ENCODE peak calls at places on chromosomes 16 and 17, in four cellular contexts. One of them, this sample, is unnamed.

GRCh38 chr16:51243836-51244483 is 92.9 kb upstream of the SALL1 start:
- DNase-seq in omental fat pad: no peak
- DNase-seq in kidney epithelial cell: peak
- DNase-seq in GM20000: no peak
- DNase-seq in this sample: no peak

GRCh38 chr17:50903604-50904521 is 37.7 kb upstream of the TOB1 start:
- DNase-seq in kidney epithelial cell: no peak
- DNase-seq in GM20000: no peak
- DNase-seq in omental fat pad: no peak
- DNase-seq in this sample: no peak

GRCh38 chr16:88309174-88309904 is 73.4 kb upstream of the ZNF469 start:
- DNase-seq in kidney epithelial cell: no peak
- DNase-seq in GM20000: no peak
- DNase-seq in omental fat pad: no peak
- DNase-seq in this sample: no peak

GRCh38 chr16:4506450-4506849 is 30.3 kb downstream of the HMOX2 start:
- DNase-seq in kidney epithelial cell: no peak
- DNase-seq in GM20000: peak
- DNase-seq in omental fat pad: no peak
- DNase-seq in this sample: no peak

GRCh38 chr17:17751489-17751995 is 70.3 kb downstream of the RAI1 start:
- DNase-seq in kidney epithelial cell: no peak
- DNase-seq in omental fat pad: no peak
- DNase-seq in GM20000: no peak
- DNase-seq in this sample: no peak

GRCh38 chr17:49334744-49335512 is 27.1 kb downstream of the ZNF652 start:
- DNase-seq in omental fat pad: no peak
- DNase-seq in kidney epithelial cell: no peak
- DNase-seq in GM20000: no peak
- DNase-seq in this sample: no peak

GRCh38 chr16:10537946-10538345 is 42.5 kb downstream of the EMP2 start:
- DNase-seq in omental fat pad: no peak
- DNase-seq in GM20000: no peak
- DNase-seq in kidney epithelial cell: no peak
- DNase-seq in this sample: no peak

GRCh38 chr16:88922114-88922825 is 54.7 kb downstream of the CBFA2T3 start:
- DNase-seq in kidney epithelial cell: no peak
- DNase-seq in omental fat pad: peak
- DNase-seq in GM20000: no peak
- DNase-seq in this sample: peak

GRCh38 chr17:40349477-40350409 is 14.8 kb downstream of the GJD3 start:
- DNase-seq in GM20000: no peak
- DNase-seq in kidney epithelial cell: no peak
- DNase-seq in omental fat pad: no peak
- DNase-seq in this sample: no peak

GRCh38 chr16:75928295-75928694 is 202.0 kb upstream of the CPHXL start:
- DNase-seq in kidney epithelial cell: no peak
- DNase-seq in GM20000: no peak
- DNase-seq in omental fat pad: no peak
- DNase-seq in this sample: no peak

GRCh38 chr17:50604470-50604869 is 30.2 kb upstream of the ABCC3 start:
- DNase-seq in GM20000: no peak
- DNase-seq in omental fat pad: no peak
- DNase-seq in kidney epithelial cell: no peak
- DNase-seq in this sample: no peak

GRCh38 chr17:11871773-11872172 is 125.5 kb downstream of the ZNF18 start:
- DNase-seq in omental fat pad: no peak
- DNase-seq in GM20000: no peak
- DNase-seq in kidney epithelial cell: no peak
- DNase-seq in this sample: no peak

GRCh38 chr17:14593956-14594355 is 293.1 kb downstream of the HS3ST3B1 start:
- DNase-seq in omental fat pad: no peak
- DNase-seq in kidney epithelial cell: no peak
- DNase-seq in GM20000: no peak
- DNase-seq in this sample: no peak

GRCh38 chr16:17469011-17469741 is 1.6 kb downstream of the XYLT1 start:
- DNase-seq in kidney epithelial cell: no peak
- DNase-seq in omental fat pad: no peak
- DNase-seq in GM20000: no peak
- DNase-seq in this sample: no peak

GRCh38 chr16:20673882-20674683 is 23.4 kb downstream of the ACSM1 start:
- DNase-seq in GM20000: no peak
- DNase-seq in kidney epithelial cell: no peak
- DNase-seq in omental fat pad: no peak
- DNase-seq in this sample: no peak

DNA sequence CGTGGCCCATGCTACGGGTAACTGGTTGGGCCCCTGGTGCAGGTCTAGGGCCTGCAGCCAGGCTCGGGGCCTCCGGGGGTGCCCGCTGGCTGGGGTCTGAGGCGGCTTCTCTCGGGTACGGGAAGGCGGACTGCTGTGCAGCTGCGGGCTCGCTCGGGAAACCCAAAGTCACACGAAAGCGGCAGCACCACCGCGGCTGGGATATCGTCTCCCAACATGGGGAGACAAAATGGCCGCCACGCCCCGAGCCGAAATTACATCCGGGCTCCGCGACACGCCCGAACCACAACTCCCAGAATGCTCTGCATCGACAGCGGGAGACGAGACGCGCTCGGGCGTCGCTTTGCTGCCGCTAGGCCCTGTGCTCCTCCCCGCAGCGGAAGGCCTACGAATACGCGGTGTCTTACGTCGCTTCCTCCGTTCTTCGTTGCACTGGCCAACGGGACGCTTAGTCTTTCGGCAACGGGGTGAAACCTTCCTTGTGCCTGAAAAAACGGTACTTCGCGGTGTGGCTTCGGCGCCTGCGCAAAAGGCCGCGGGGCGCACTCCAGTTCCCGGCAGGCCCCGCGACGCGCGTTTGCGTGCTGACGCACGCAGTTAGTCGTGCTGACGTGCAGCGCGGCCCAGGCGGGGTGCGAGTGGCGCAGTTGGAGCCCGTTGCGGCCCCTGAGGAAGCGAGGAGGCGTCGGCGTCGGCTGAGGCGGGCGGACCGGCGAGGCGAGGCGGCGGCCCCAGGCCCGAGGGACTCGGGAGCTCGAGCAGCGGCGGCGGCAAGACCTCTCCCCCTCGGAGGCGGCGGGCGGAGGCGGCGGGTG is at the start of gene SRRM2:
- DNase-seq in omental fat pad: peak
- DNase-seq in GM20000: peak
- DNase-seq in kidney epithelial cell: peak
- DNase-seq in this sample: peak
- TF ChIP-seq CTCF in omental fat pad: no peak
- TF ChIP-seq CTCF in GM20000: no peak
- TF ChIP-seq CTCF in kidney epithelial cell: no peak
- TF ChIP-seq CTCF in this sample: peak

GRCh38 chr16:16143038-16143763 is 80.1 kb downstream of the ABCC6 start:
- DNase-seq in omental fat pad: no peak
- DNase-seq in kidney epithelial cell: no peak
- DNase-seq in GM20000: peak
- DNase-seq in this sample: no peak
- TF ChIP-seq CTCF in omental fat pad: no peak
- TF ChIP-seq CTCF in kidney epithelial cell: peak
- TF ChIP-seq CTCF in GM20000: peak
- TF ChIP-seq CTCF in this sample: no peak

GRCh38 chr16:54286067-54286329 is 589 bp downstream of the IRX3 start:
- DNase-seq in GM20000: no peak
- DNase-seq in kidney epithelial cell: no peak
- DNase-seq in omental fat pad: no peak
- DNase-seq in this sample: no peak

GRCh38 chr16:54284931-54285413 is 1.6 kb downstream of the IRX3 start:
- DNase-seq in GM20000: no peak
- DNase-seq in kidney epithelial cell: no peak
- DNase-seq in omental fat pad: no peak
- DNase-seq in this sample: no peak

GRCh38 chr16:54284319-54284930 is 2.2 kb downstream of the IRX3 start:
- DNase-seq in kidney epithelial cell: no peak
- DNase-seq in GM20000: peak
- DNase-seq in omental fat pad: no peak
- DNase-seq in this sample: no peak

GRCh38 chr16:54286330-54287017 is at the start of gene IRX3:
- DNase-seq in GM20000: peak
- DNase-seq in omental fat pad: no peak
- DNase-seq in kidney epithelial cell: peak
- DNase-seq in this sample: peak

GRCh38 chr16:54285414-54286066 is 1.0 kb downstream of the IRX3 start:
- DNase-seq in omental fat pad: no peak
- DNase-seq in GM20000: peak
- DNase-seq in kidney epithelial cell: no peak
- DNase-seq in this sample: no peak
- TF ChIP-seq CTCF in omental fat pad: no peak
- TF ChIP-seq CTCF in GM20000: no peak
- TF ChIP-seq CTCF in kidney epithelial cell: peak
- TF ChIP-seq CTCF in this sample: no peak

GRCh38 chr16:80744856-80745255 is 59.5 kb downstream of the CDYL2 start:
- DNase-seq in omental fat pad: no peak
- DNase-seq in kidney epithelial cell: no peak
- DNase-seq in GM20000: no peak
- DNase-seq in this sample: no peak
- TF ChIP-seq CTCF in omental fat pad: no peak
- TF ChIP-seq CTCF in kidney epithelial cell: no peak
- TF ChIP-seq CTCF in GM20000: no peak
- TF ChIP-seq CTCF in this sample: no peak

GRCh38 chr17:74890554-74890953 is 2.9 kb downstream of the FADS6 start:
- DNase-seq in kidney epithelial cell: no peak
- DNase-seq in omental fat pad: no peak
- DNase-seq in GM20000: no peak
- DNase-seq in this sample: no peak

GRCh38 chr17:74892974-74893911 is at the start of gene FADS6:
- DNase-seq in GM20000: no peak
- DNase-seq in kidney epithelial cell: no peak
- DNase-seq in omental fat pad: no peak
- DNase-seq in this sample: no peak

GRCh38 chr17:74893936-74894671 is 671 bp upstream of the FADS6 start:
- DNase-seq in GM20000: no peak
- DNase-seq in omental fat pad: no peak
- DNase-seq in kidney epithelial cell: no peak
- DNase-seq in this sample: no peak

GRCh38 chr17:74888440-74888839 is 5.0 kb downstream of the FADS6 start:
- DNase-seq in kidney epithelial cell: no peak
- DNase-seq in omental fat pad: no peak
- DNase-seq in GM20000: no peak
- DNase-seq in this sample: no peak

DNA sequence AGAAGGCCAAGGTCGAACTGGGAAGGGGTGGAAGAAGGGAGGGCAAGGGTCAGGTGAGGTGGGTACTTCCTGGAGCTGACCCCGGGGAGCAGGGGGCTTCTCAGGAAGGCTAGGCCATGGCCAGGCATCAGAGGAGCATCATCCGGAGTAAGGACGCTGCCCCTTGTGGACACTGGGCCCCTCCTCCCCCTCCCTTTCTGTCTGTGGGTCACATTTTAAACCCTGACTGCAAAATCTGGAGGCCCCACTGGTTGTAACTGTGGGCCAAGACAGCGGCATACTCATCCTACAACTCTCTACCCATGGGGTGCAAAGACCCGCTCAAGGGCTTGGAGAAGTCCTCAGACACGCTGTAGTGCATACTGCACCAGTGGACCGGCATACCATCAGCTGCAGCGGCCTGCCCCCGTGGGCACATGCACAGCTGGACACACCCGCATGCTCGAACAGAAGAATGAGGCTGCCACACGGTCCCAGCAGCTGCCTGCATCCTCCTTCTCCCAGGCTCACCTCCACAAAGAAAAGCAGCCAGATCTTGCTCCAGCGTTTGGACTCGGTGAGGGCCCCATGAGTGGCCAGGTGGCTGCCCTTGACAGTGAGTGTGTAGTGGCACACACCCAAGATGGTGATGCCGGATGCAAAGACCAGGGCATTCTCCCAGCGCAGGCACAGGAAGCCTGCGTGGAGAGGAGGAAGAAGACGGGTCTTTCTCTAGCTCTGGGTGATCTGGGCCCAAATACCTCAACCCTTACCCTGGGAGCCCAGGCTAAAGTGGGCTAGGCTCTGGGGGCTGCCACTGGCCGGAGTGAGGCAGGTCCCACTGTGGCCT is 1.2 kb downstream of the FADS6 start:
- DNase-seq in omental fat pad: no peak
- DNase-seq in GM20000: no peak
- DNase-seq in kidney epithelial cell: no peak
- DNase-seq in this sample: no peak
- TF ChIP-seq CTCF in omental fat pad: no peak
- TF ChIP-seq CTCF in GM20000: no peak
- TF ChIP-seq CTCF in kidney epithelial cell: no peak
- TF ChIP-seq CTCF in this sample: no peak

GRCh38 chr16:25366078-25366477 is 108.4 kb upstream of the ZKSCAN2 start:
- DNase-seq in GM20000: no peak
- DNase-seq in kidney epithelial cell: no peak
- DNase-seq in omental fat pad: no peak
- DNase-seq in this sample: no peak
- TF ChIP-seq CTCF in GM20000: no peak
- TF ChIP-seq CTCF in kidney epithelial cell: no peak
- TF ChIP-seq CTCF in omental fat pad: no peak
- TF ChIP-seq CTCF in this sample: no peak

GRCh38 chr17:20280832-20281231 is 186.5 kb downstream of the LGALS9B start:
- DNase-seq in kidney epithelial cell: no peak
- DNase-seq in GM20000: no peak
- DNase-seq in omental fat pad: no peak
- DNase-seq in this sample: no peak
- TF ChIP-seq CTCF in kidney epithelial cell: no peak
- TF ChIP-seq CTCF in GM20000: no peak
- TF ChIP-seq CTCF in omental fat pad: no peak
- TF ChIP-seq CTCF in this sample: no peak

GRCh38 chr17:43330876-43331639 is 67.7 kb upstream of the ARL4D start:
- DNase-seq in GM20000: no peak
- DNase-seq in kidney epithelial cell: no peak
- DNase-seq in omental fat pad: no peak
- DNase-seq in this sample: no peak
- TF ChIP-seq CTCF in GM20000: no peak
- TF ChIP-seq CTCF in kidney epithelial cell: no peak
- TF ChIP-seq CTCF in omental fat pad: no peak
- TF ChIP-seq CTCF in this sample: no peak

GRCh38 chr17:7437369-7437863 is 1.9 kb upstream of the FGF11 start:
- DNase-seq in kidney epithelial cell: no peak
- DNase-seq in GM20000: no peak
- DNase-seq in omental fat pad: no peak
- DNase-seq in this sample: no peak
- TF ChIP-seq CTCF in kidney epithelial cell: no peak
- TF ChIP-seq CTCF in GM20000: no peak
- TF ChIP-seq CTCF in omental fat pad: no peak
- TF ChIP-seq CTCF in this sample: no peak

This sample was measured in tibial nerve.